ENCODE peak calls at places on chromosomes 2 and 18, in nine cellular contexts. Y is AG08395, B is astrocyte of the cerebellum, I is GM03348, H is HTR-8/SVneo, K is NCI-H1105, G is Calu3, J is amniotic stem cell, D is left cardiac atrium. M is an unnamed sample.

GRCh38 chr2:9650119-9650821 is 19.5 kb upstream of the YWHAQ start:
- DNase-seq in J (no peak), Y (no peak), G (no peak), H (no peak), I (no peak), K (no peak), D (no peak), B (no peak), M (no peak)

GRCh38 chr2:126858991-126859390 is 39.7 kb upstream of the TEX51 start:
- DNase-seq in K (no peak), G (no peak), J (no peak), H (no peak), Y (no peak), I (no peak), B (no peak), D (no peak), M (no peak)

GRCh38 chr2:46650556-46651001 is 171.2 kb downstream of the TMEM247 start:
- DNase-seq in I (peak), K (peak), B (peak), Y (peak), J (peak), H (peak), D (peak), G (peak), M (peak)

GRCh38 chr2:47129191-47129711 is 25.9 kb downstream of the STPG4 start:
- DNase-seq in G (no peak), K (no peak), J (no peak), I (no peak), D (no peak), Y (no peak), B (no peak), H (no peak), M (no peak)

GRCh38 chr2:178882666-178883440 is 75.6 kb upstream of the TTN start:
- DNase-seq in G (no peak), J (no peak), I (peak), Y (peak), D (peak), H (no peak), B (peak), K (no peak), M (peak)

GRCh38 chr2:127486247-127486912 is 39.9 kb downstream of the IWS1 start:
- DNase-seq in H (no peak), J (no peak), I (peak), G (no peak), D (no peak), Y (peak), K (no peak), B (no peak), M (no peak)

GRCh38 chr2:127193164-127193947 is 26.7 kb downstream of the CYP27C1 start:
- DNase-seq in B (no peak), I (peak), D (no peak), J (no peak), K (no peak), Y (peak), H (no peak), G (no peak), M (no peak)

GRCh38 chr2:7726989-7727388 is 809.8 kb downstream of the RNF144A start:
- DNase-seq in G (no peak), K (no peak), D (no peak), Y (no peak), I (no peak), H (no peak), B (no peak), J (no peak), M (no peak)

GRCh38 chr2:85853499-85854165 is 35.2 kb downstream of the ST3GAL5 start:
- DNase-seq in Y (no peak), I (no peak), D (no peak), J (no peak), K (no peak), B (no peak), H (no peak), G (no peak), M (no peak)

GRCh38 chr2:232022733-232023132 is 61.2 kb downstream of the DIS3L2 start:
- DNase-seq in Y (no peak), I (no peak), B (no peak), K (no peak), H (no peak), J (no peak), D (no peak), G (no peak), M (no peak)

GRCh38 chr2:140580799-140581198 is 1550.0 kb downstream of the LRP1B start:
- DNase-seq in J (no peak), D (no peak), K (no peak), Y (no peak), I (no peak), H (peak), B (no peak), G (no peak), M (peak)

GRCh38 chr18:49963217-49963616 is 149.9 kb upstream of the ACAA2 start:
- DNase-seq in B (no peak), Y (no peak), J (no peak), K (no peak), G (no peak), H (no peak), D (no peak), I (no peak), M (no peak)

GRCh38 chr2:46806526-46806925 is 109.1 kb downstream of the MCFD2 start:
- DNase-seq in D (no peak), J (no peak), B (no peak), H (no peak), K (no peak), Y (no peak), G (no peak), I (peak), M (no peak)

GRCh38 chr2:42298132-42298531 is 62.9 kb downstream of the COX7A2L start:
- DNase-seq in B (peak), H (no peak), G (no peak), D (no peak), J (peak), I (peak), Y (no peak), K (no peak), M (no peak)

GRCh38 chr2:128169497-128169896 is 78.5 kb downstream of the UGGT1 start:
- DNase-seq in B (no peak), J (peak), K (no peak), I (no peak), Y (no peak), G (no peak), D (no peak), H (no peak), M (no peak)

GRCh38 chr2:166179201-166179600 is 51.4 kb upstream of the SCN1A start:
- DNase-seq in J (no peak), B (no peak), G (no peak), K (no peak), I (peak), Y (no peak), H (no peak), D (no peak), M (no peak)

GRCh38 chr2:70902067-70902442 is 33.6 kb upstream of the ATP6V1B1 start:
- DNase-seq in B (no peak), J (no peak), Y (no peak), D (no peak), H (no peak), K (no peak), I (no peak), G (no peak), M (no peak)

GRCh38 chr18:22034276-22034675 is 135.1 kb upstream of the GATA6 start:
- DNase-seq in H (no peak), K (no peak), Y (no peak), I (no peak), D (no peak), B (no peak), J (no peak), G (no peak), M (no peak)

GRCh38 chr18:47050468-47050867 is 15.0 kb upstream of the ELOA2 start:
- DNase-seq in H (peak), Y (peak), J (peak), G (peak), I (peak), K (no peak), B (peak), D (no peak), M (peak)

GRCh38 chr2:238330391-238330790 is 10.1 kb downstream of the TRAF3IP1 start:
- DNase-seq in K (no peak), D (no peak), H (no peak), G (no peak), J (no peak), I (no peak), B (no peak), Y (no peak), M (no peak)

GRCh38 chr2:181176540-181176939 is 196.1 kb downstream of the UBE2E3 start:
- DNase-seq in I (no peak), K (no peak), G (no peak), B (no peak), Y (no peak), J (no peak), D (no peak), H (no peak), M (no peak)

GRCh38 chr2:65491381-65491903 is 59.0 kb upstream of the SPRED2 start:
- DNase-seq in D (no peak), J (no peak), H (no peak), Y (no peak), K (no peak), B (peak), G (peak), I (no peak), M (no peak)

GRCh38 chr2:240225116-240225515 is 84.7 kb upstream of the OTOS start:
- DNase-seq in B (no peak), Y (no peak), D (no peak), H (no peak), J (no peak), I (no peak), G (no peak), K (no peak), M (no peak)

GRCh38 chr2:241561811-241562210 is 3.3 kb downstream of the BOK start:
- DNase-seq in B (peak), G (peak), D (peak), K (no peak), Y (peak), H (peak), I (peak), J (peak), M (no peak)

GRCh38 chr2:13021470-13021957 is 304.8 kb downstream of the TRIB2 start:
- DNase-seq in I (no peak), K (no peak), Y (no peak), D (no peak), G (no peak), J (no peak), B (no peak), H (no peak), M (no peak)

GRCh38 chr2:231701456-231702373 is 6.6 kb upstream of the PTMA start:
- DNase-seq in G (no peak), J (no peak), H (peak), K (peak), B (no peak), I (no peak), Y (peak), D (peak), M (peak)

GRCh38 chr18:9619990-9620389 is 5.6 kb upstream of the PPP4R1 start:
- DNase-seq in D (no peak), J (no peak), Y (no peak), K (no peak), B (no peak), G (no peak), H (no peak), I (no peak), M (no peak)

GRCh38 chr2:127142663-127143630 is 36.0 kb upstream of the BIN1 start:
- DNase-seq in B (no peak), K (no peak), I (no peak), D (no peak), G (no peak), H (no peak), Y (peak), J (no peak), M (no peak)

GRCh38 chr2:230751062-230751461 is 38.4 kb downstream of the CAB39 start:
- DNase-seq in J (no peak), I (peak), K (no peak), B (no peak), D (no peak), Y (peak), G (no peak), H (no peak), M (no peak)

GRCh38 chr2:84873350-84873749 is 7.5 kb downstream of the TRABD2A start:
- DNase-seq in G (no peak), Y (no peak), I (no peak), K (no peak), H (no peak), D (no peak), J (no peak), B (no peak), M (no peak)

GRCh38 chr2:189336276-189336975 is 104.8 kb upstream of the WDR75 start:
- DNase-seq in Y (no peak), D (no peak), H (no peak), K (no peak), B (no peak), I (no peak), G (no peak), J (no peak), M (no peak)

GRCh38 chr2:112481528-112482228 is at the start of gene TTL:
- DNase-seq in Y (peak), B (no peak), I (peak), G (peak), K (peak), H (peak), J (no peak), D (peak), M (no peak)

GRCh38 chr18:7585272-7585670 is 18.2 kb downstream of the PTPRM start:
- DNase-seq in D (no peak), J (no peak), I (no peak), B (no peak), K (no peak), H (no peak), Y (peak), G (no peak), M (no peak)